ENCODE peak calls at places on chromosomes 2 and 18, in nine cellular contexts. C, R, I, D, G, J, U, T and S are unnamed samples.

GRCh38 chr2:201643216-201643651 is at the start of gene TMEM237:
- DNase-seq in D (peak), I (peak), G (peak), C (peak), J (peak), T (no peak), R (peak), U (peak), S (peak)

GRCh38 chr2:183037660-183038340 is 457 bp downstream of the NCKAP1 start:
- DNase-seq in R (no peak), I (peak), C (peak), D (no peak), T (peak), J (peak), U (no peak), G (peak), S (peak)

GRCh38 chr2:46697830-46698323 is 217.7 kb downstream of the MCFD2 start:
- DNase-seq in C (no peak), R (peak), J (no peak), I (no peak), G (no peak), D (no peak), T (no peak), U (no peak), S (no peak)

GRCh38 chr18:58310517-58310916 is 266.5 kb downstream of the NEDD4L start:
- DNase-seq in R (peak), C (peak), G (no peak), J (peak), U (no peak), I (no peak), D (no peak), T (peak), S (no peak)

GRCh38 chr18:74351354-74351753 is 35.7 kb downstream of the C18orf63 start:
- DNase-seq in D (peak), R (no peak), U (no peak), T (no peak), J (peak), C (no peak), I (no peak), G (no peak), S (no peak)

GRCh38 chr2:108853421-108853820 is 66.8 kb downstream of the CCDC138 start:
- DNase-seq in C (no peak), I (no peak), U (no peak), J (no peak), G (no peak), T (no peak), D (peak), R (no peak), S (no peak)

GRCh38 chr2:199818001-199818400 is 33.0 kb downstream of the FTCDNL1 start:
- DNase-seq in J (no peak), I (no peak), C (no peak), D (no peak), T (no peak), G (no peak), R (no peak), U (no peak), S (no peak)

GRCh38 chr2:60882971-60883753 is 1.8 kb downstream of the REL start:
- DNase-seq in T (no peak), R (no peak), D (peak), U (no peak), I (peak), C (no peak), G (no peak), J (no peak), S (peak)

GRCh38 chr2:54704688-54705605 is 18.5 kb upstream of the EML6 start:
- DNase-seq in G (no peak), C (no peak), I (peak), D (peak), J (no peak), R (no peak), T (no peak), U (peak), S (no peak)

GRCh38 chr2:170711774-170712652 is 3.1 kb upstream of the SP5 start:
- DNase-seq in R (no peak), C (no peak), I (no peak), T (no peak), G (no peak), D (no peak), J (no peak), U (no peak), S (peak)

GRCh38 chr2:204791230-204791629 is 246.0 kb downstream of the PARD3B start:
- DNase-seq in I (no peak), U (no peak), J (no peak), D (peak), C (no peak), G (no peak), R (no peak), T (no peak), S (no peak)

GRCh38 chr2:208552943-208553342 is 146.4 kb downstream of the PTH2R start:
- DNase-seq in J (no peak), I (no peak), C (no peak), R (no peak), G (no peak), D (no peak), T (no peak), U (no peak), S (no peak)

GRCh38 chr2:223586261-223586660 is 15.9 kb downstream of the SCG2 start:
- DNase-seq in T (no peak), C (no peak), I (peak), D (peak), J (no peak), R (no peak), G (no peak), U (no peak), S (no peak)

GRCh38 chr18:56678836-56679565 is 27.8 kb downstream of the WDR7 start:
- DNase-seq in C (no peak), T (no peak), R (no peak), D (peak), G (no peak), U (no peak), I (no peak), J (no peak), S (no peak)

GRCh38 chr2:111117666-111118454 is 2.9 kb upstream of the BCL2L11 start:
- DNase-seq in T (no peak), R (peak), C (no peak), J (peak), D (peak), U (no peak), G (peak), I (peak), S (peak)

GRCh38 chr18:59994357-59994756 is 94.6 kb downstream of the PMAIP1 start:
- DNase-seq in I (peak), T (no peak), U (peak), J (no peak), G (no peak), C (no peak), D (peak), R (no peak), S (no peak)

GRCh38 chr18:8477615-8478014 is 131.6 kb upstream of the RAB12 start:
- DNase-seq in I (no peak), T (no peak), U (no peak), R (no peak), D (no peak), J (no peak), G (no peak), C (no peak), S (no peak)

GRCh38 chr18:63197246-63197791 is 122.2 kb downstream of the BCL2 start:
- DNase-seq in G (no peak), T (no peak), U (no peak), C (no peak), I (peak), D (no peak), R (no peak), J (no peak), S (no peak)

GRCh38 chr2:227503433-227504406 is 31.8 kb downstream of the AGFG1 start:
- DNase-seq in D (peak), G (no peak), I (peak), T (peak), R (no peak), C (no peak), J (peak), U (peak), S (peak)

GRCh38 chr2:190537765-190538164 is 3.2 kb upstream of the NEMP2 start:
- DNase-seq in C (no peak), G (no peak), R (no peak), U (no peak), I (peak), D (peak), J (no peak), T (no peak), S (no peak)

GRCh38 chr2:5932556-5933469 is 240.6 kb downstream of the SOX11 start:
- DNase-seq in U (no peak), I (no peak), T (no peak), R (no peak), D (no peak), C (no peak), J (peak), G (no peak), S (no peak)

GRCh38 chr2:145040433-145040832 is 520.5 kb upstream of the ZEB2 start:
- DNase-seq in D (peak), J (no peak), R (no peak), I (no peak), C (no peak), U (no peak), T (no peak), G (no peak), S (no peak)

GRCh38 chr2:121650554-121650930 is 1.3 kb upstream of the CLASP1 start:
- DNase-seq in U (no peak), D (peak), R (no peak), T (no peak), I (no peak), G (no peak), J (no peak), C (no peak), S (no peak)

GRCh38 chr2:42196403-42197267 is 27.5 kb downstream of the EML4 start:
- DNase-seq in U (peak), C (peak), R (no peak), D (peak), J (peak), T (no peak), I (peak), G (no peak), S (peak)

GRCh38 chr2:108215794-108216211 is 24.0 kb upstream of the SULT1C3 start:
- DNase-seq in C (no peak), J (no peak), I (peak), T (no peak), G (no peak), U (peak), D (peak), R (no peak), S (peak)

GRCh38 chr18:8962906-8963635 is 139.4 kb upstream of the NDUFV2 start:
- DNase-seq in I (peak), U (no peak), D (no peak), C (no peak), T (no peak), G (no peak), R (no peak), J (no peak), S (no peak)

GRCh38 chr2:152493417-152493816 is 158.4 kb downstream of the FMNL2 start:
- DNase-seq in U (no peak), R (no peak), G (no peak), D (no peak), I (no peak), T (no peak), J (no peak), C (no peak), S (no peak)
- H3K4me3 ChIP-seq in U (no peak), R (no peak), G (no peak), D (no peak), I (no peak), T (no peak), J (no peak), C (no peak), S (no peak)

GRCh38 chr2:64228126-64228678 is 84.0 kb upstream of the PELI1 start:
- DNase-seq in I (peak), T (peak), J (peak), C (peak), D (peak), G (peak), U (peak), R (peak), S (peak)
- TF ChIP-seq POLR2A in I (no peak), T (peak), J (no peak), C (no peak), D (no peak), G (peak), U (no peak), R (no peak), S (peak)

DNA sequence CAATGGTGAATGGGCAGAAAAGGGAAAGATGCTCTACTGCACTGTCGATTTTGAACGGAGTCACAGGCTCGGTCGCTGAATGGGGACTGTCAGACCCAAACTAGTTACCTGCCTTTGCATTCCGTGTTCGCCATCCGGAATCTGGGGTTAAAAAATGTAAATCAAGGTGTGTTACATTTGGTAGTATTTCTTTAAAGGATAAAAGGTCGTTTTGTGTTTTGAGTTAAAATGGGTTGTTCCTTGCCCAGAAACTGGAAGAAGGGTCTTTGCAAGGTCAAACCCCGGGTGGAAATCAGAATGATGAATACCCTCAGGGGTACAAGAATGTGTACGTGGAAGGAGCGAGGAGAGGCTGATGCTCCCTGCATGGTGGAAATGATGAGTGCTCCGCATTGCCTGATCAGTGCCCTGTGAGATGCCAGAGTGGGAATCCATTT is 1.0 kb downstream of the VSNL1 start:
- DNase-seq in D (no peak), C (no peak), I (no peak), U (no peak), G (no peak), R (no peak), T (no peak), J (no peak), S (no peak)
- H3K4me3 ChIP-seq in D (no peak), C (no peak), I (no peak), U (peak), G (peak), R (no peak), T (peak), J (peak), S (peak)

GRCh38 chr2:104412384-104412783 is 441.5 kb upstream of the POU3F3 start:
- DNase-seq in G (no peak), U (no peak), J (no peak), C (no peak), D (no peak), I (peak), R (no peak), T (no peak), S (no peak)
- TF ChIP-seq POLR2A in G (no peak), U (no peak), J (no peak), C (no peak), D (no peak), I (no peak), R (no peak), T (no peak), S (no peak)

GRCh38 chr18:61893304-61893970 is 630 bp upstream of the RNF152 start:
- DNase-seq in R (no peak), I (no peak), T (no peak), D (peak), C (no peak), G (peak), J (peak), U (no peak), S (peak)

GRCh38 chr18:61891874-61892273 is 933 bp downstream of the RNF152 start:
- DNase-seq in G (no peak), J (no peak), I (no peak), D (no peak), R (no peak), C (no peak), T (no peak), U (no peak), S (no peak)

GRCh38 chr18:61891271-61891670 is 1.5 kb downstream of the RNF152 start:
- DNase-seq in J (no peak), T (no peak), G (no peak), D (no peak), C (no peak), U (no peak), R (no peak), I (no peak), S (no peak)

GRCh38 chr18:61893971-61894750 is 1.4 kb upstream of the RNF152 start:
- DNase-seq in R (peak), J (peak), U (peak), I (peak), T (peak), C (peak), G (peak), D (peak), S (peak)

DNA sequence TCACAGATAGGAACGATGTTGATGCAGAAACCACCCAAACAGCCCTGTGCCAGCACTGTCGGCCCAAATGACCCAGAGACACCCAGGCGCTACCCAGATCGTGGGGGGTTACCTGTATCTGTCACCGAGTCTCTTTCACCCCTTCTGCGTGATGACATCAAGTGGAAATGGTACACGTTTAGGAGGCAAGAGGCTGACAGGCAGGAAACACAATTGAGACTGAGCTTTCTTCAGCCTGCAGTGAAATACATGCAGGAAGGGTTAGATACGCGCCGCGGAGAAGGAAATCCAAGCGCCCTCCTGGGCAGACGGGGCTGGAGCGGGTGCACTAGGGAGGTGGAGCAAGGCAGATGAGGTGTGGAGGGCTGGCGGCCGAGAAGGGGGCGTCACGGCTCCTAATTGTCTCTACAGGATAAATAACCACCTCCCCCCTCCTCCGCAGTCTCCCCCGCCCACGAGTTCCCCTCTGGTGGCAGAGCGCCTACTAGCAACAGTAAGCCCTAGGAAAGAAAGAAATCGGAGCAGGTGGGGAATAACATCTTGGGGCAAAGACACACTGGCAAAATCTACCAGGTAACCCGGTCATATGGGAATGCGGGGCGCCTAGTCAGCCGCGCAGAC is at the start of gene RNF152:
- DNase-seq in I (no peak), D (peak), U (no peak), T (no peak), J (peak), R (no peak), C (peak), G (peak), S (peak)
- H3K4me3 ChIP-seq in I (peak), D (peak), U (peak), T (peak), J (peak), R (peak), C (peak), G (peak), S (peak)

GRCh38 chr2:230865766-230866703 is 1.3 kb downstream of the ITM2C start:
- DNase-seq in U (no peak), C (no peak), D (no peak), G (peak), R (peak), J (no peak), T (no peak), I (no peak), S (no peak)

GRCh38 chr2:230864122-230864604 is 579 bp upstream of the ITM2C start:
- DNase-seq in C (no peak), T (no peak), G (no peak), I (no peak), J (no peak), R (no peak), D (no peak), U (no peak), S (no peak)

GRCh38 chr2:230863442-230864121 is 1.2 kb upstream of the ITM2C start:
- DNase-seq in I (no peak), D (no peak), T (no peak), C (no peak), J (no peak), G (no peak), R (no peak), U (no peak), S (no peak)

GRCh38 chr2:230865324-230865765 is 603 bp downstream of the ITM2C start:
- DNase-seq in I (no peak), C (no peak), U (no peak), T (no peak), J (no peak), R (no peak), D (no peak), G (no peak), S (no peak)

DNA sequence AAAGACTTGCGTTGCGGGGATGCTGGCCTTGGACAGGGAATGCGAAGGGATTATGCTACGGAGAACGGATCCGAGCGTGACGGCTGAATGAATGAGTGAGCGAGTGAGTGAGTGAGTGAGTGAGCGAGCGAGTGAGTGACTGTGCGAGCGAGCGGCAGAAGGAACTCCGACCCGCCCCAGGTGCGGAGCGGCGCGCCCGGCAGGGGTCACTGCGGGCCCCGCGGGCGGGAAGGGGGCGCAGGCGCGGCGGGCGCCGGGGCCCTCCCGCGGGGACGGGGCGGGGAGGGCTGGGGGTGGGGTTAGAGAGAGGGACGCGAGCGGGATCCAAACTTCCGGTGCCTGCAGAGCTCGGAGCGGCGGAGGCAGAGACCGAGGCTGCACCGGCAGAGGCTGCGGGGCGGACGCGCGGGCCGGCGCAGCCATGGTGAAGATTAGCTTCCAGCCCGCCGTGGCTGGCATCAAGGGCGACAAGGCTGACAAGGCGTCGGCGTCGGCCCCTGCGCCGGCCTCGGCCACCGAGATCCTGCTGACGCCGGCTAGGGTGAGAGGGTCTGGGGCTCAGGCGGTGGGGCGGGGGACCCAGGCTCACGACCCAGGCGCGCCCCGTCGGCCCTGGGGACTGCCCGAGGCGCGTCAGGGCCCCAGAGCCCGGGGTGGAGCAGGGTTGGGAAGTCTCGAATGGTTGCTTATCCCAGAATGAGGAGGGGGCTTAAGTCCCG is at the start of gene ITM2C:
- DNase-seq in T (no peak), G (peak), J (peak), C (no peak), R (peak), D (peak), U (peak), I (peak), S (peak)
- TF ChIP-seq POLR2A in T (no peak), G (peak), J (no peak), C (no peak), R (no peak), D (no peak), U (peak), I (peak), S (peak)

DNA sequence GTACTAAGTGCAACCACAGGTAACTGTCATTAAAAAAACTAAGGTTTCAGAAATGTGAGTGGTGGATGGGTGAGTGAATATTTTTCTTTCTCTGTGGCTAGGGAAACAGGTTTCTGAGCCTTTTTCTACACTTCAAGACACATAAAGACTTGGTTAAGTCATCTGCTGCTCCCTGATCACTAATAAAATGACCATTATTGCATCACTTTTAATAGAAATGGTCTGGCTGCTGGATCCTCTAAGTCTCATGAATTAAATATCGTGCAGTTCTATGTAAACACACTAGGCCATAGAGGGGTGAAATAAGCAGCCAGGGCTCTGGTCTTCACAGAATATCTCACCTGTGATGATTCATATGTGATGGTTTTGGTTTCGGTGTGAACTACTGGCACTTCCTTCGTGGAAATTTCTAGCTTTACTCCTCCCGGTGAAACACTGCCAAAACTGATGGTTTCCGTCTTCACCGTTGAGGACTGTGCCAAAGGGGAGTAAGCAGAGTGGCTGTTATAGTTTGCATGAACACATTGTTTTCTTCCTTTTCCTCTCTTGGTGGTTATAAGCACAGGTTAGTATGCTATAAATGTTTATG is 100.4 kb upstream of the ZBTB14 start:
- DNase-seq in I (no peak), U (no peak), G (no peak), T (no peak), J (no peak), R (no peak), C (no peak), D (no peak), S (no peak)
- H3K4me3 ChIP-seq in I (no peak), U (no peak), G (no peak), T (no peak), J (no peak), R (no peak), C (no peak), D (no peak), S (no peak)